ENCODE peak calls at places on chromosomes 1 and 21, in four cellular contexts. Y, S, C and Z are unnamed samples.

GRCh38 chr1:66176012-66176715 is 357.8 kb upstream of the SGIP1 start:
- DNase-seq in Y (peak; percentile 48), S (no peak), C (no peak), Z (no peak)

GRCh38 chr1:30012455-30013440 is 710.6 kb downstream of the MATN1 start:
- DNase-seq in C (no peak), Y (no peak), S (no peak), Z (no peak)

GRCh38 chr1:208183977-208184901 is 59.9 kb downstream of the PLXNA2 start:
- DNase-seq in Y (peak; percentile 86), C (no peak), S (peak; percentile 70), Z (peak; percentile 64)

GRCh38 chr1:156581661-156582387 is 2.3 kb downstream of the TTC24 start:
- DNase-seq in S (no peak), Y (no peak), C (no peak), Z (no peak)

GRCh38 chr1:113073457-113073950 is 506 bp downstream of the LRIG2 start:
- DNase-seq in Y (peak; percentile 67), S (peak; percentile 35), C (no peak), Z (no peak)

GRCh38 chr1:85623061-85623471 is 42.5 kb downstream of the CCN1 start:
- DNase-seq in C (no peak), S (no peak), Y (peak; percentile 98), Z (no peak)

GRCh38 chr1:65174585-65174984 is 26.6 kb downstream of the AK4 start:
- DNase-seq in Y (peak; percentile 98), C (no peak), S (peak; percentile 29), Z (peak; percentile 55)

GRCh38 chr1:169109561-169110134 is 3.2 kb downstream of the ATP1B1 start:
- DNase-seq in Y (peak; percentile 94), C (no peak), S (peak; percentile 79), Z (no peak)

GRCh38 chr1:172357753-172358152 is 62.7 kb upstream of the C1orf105 start:
- DNase-seq in Y (no peak), C (no peak), S (no peak), Z (no peak)

GRCh38 chr1:172363852-172364251 is 56.6 kb upstream of the C1orf105 start:
- DNase-seq in Y (no peak), C (no peak), S (no peak), Z (no peak)

GRCh38 chr1:172359531-172359991 is 60.9 kb upstream of the C1orf105 start:
- DNase-seq in S (no peak), C (no peak), Y (peak; percentile 94), Z (no peak)

GRCh38 chr1:172360960-172361359 is 59.5 kb upstream of the C1orf105 start:
- DNase-seq in Y (no peak), C (no peak), S (no peak), Z (no peak)

GRCh38 chr1:172360511-172360910 is 60.0 kb upstream of the C1orf105 start:
- DNase-seq in Y (peak; percentile 68), C (no peak), S (no peak), Z (no peak)
- H3K4me1 ChIP-seq in Y (peaks cover 18% of the 10 kb centered on the region), C (peaks cover 30% of the 10 kb centered on the region), S (peaks cover 8% of the 10 kb centered on the region), Z (peaks cover 15% of the 10 kb centered on the region)

DNA sequence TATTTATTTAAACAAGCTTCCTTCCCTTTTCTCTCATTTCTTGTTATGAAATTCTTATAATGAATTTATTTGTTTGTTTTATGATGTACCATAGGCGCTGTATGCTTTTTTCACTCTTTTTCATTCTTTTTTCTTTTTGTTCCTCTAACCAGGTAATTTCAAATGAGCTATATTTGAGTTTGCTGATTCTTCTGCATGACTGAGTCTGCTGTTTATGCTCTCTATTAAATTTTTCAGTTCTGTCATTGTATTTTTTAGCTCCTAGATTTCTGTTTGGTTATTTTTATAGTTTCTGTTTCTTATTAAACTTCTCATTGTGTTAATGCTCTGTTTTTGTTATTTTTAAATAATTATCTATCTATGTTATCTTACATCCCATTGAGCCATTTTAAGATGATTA is 232.4 kb downstream of the LHX8 start:
- DNase-seq in Y (no peak), C (no peak), S (no peak), Z (no peak)
- H3K9me3 ChIP-seq in Y (no peaks in the 10 kb centered on the region), C (peaks cover 4% of the 10 kb centered on the region), S (peaks cover 15% of the 10 kb centered on the region), Z (peaks cover 26% of the 10 kb centered on the region)

DNA sequence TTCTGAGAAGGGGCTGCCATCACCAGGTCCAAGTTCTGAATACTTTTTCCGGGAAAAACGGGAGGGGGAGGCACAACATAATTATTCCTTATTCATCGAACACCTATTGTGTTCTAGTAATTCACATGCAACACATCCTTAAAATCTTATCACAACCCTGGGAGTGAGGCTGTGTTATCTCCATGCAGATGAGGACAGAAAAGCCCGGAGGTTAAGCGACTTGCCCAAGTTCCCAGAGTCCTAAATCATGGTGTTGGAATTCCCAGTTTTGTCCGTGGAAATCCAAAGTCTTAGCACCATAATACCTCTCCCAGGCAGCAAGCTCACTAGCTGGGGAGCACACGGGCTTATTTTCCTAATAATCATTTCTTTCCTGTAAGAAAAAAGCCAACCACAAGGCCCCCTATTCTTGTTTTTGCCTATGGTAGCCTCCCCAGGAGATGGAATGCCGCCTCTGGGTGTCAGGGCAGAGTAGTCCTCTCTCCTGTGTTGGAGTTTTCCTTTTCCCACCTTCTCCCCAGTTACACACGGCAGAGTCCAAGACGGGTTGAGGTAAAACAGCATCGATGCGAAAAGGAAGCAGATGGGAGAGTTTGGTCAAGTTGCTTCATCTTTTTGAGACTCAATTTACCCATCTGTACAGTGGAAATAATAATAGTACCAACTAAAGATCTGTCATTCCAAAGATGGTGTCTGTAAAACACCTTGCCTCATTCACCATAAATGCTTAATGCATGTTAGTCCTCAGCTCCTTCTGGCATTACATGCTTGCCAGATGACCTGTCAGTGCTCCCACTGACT is 228.0 kb upstream of the TMEM51 start:
- DNase-seq in S (no peak), Y (no peak), C (no peak), Z (no peak)
- H3K4me1 ChIP-seq in S (peaks cover 17% of the 10 kb centered on the region), Y (peaks cover 30% of the 10 kb centered on the region), C (peaks cover 28% of the 10 kb centered on the region), Z (no peaks in the 10 kb centered on the region)

GRCh38 chr1:5880630-5881405 is 111.4 kb downstream of the NPHP4 start:
- DNase-seq in Y (no peak), C (no peak), S (no peak), Z (peak; percentile 46)
- H3K9me3 ChIP-seq in Y (no peaks in the 10 kb centered on the region), C (no peaks in the 10 kb centered on the region), S (no peaks in the 10 kb centered on the region), Z (no peaks in the 10 kb centered on the region)

GRCh38 chr1:86875722-86876121 is 38.2 kb downstream of the SELENOF start:
- DNase-seq in S (no peak), C (no peak), Y (no peak), Z (no peak)
- H3K4me1 ChIP-seq in S (no peaks in the 10 kb centered on the region), C (no peaks in the 10 kb centered on the region), Y (no peaks in the 10 kb centered on the region), Z (no peaks in the 10 kb centered on the region)

DNA sequence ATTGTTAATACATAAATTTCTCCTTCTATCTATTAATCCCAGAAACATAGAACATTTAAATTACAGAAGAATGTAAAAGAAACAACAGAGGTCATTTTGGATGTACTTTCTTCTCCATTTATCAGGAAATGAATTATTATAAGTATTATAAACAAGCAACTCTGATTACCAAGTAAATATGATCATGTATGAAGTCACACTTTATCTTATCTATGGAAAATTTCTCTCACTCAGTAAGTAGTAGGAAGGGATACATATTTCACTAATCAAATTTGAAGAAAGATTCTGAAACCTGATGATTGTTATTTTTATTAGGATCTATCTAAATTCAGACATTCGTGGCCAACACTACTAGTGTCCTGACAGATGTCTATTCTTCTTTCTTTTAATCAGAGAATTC is 770.7 kb downstream of the LTN1 start:
- DNase-seq in S (no peak), Y (no peak), C (no peak), Z (no peak)
- H3K9me3 ChIP-seq in S (no peaks in the 10 kb centered on the region), Y (no peaks in the 10 kb centered on the region), C (no peaks in the 10 kb centered on the region), Z (no peaks in the 10 kb centered on the region)

GRCh38 chr21:42656872-42657271 is 3.5 kb downstream of the PDE9A start:
- DNase-seq in Y (no peak), C (no peak), S (no peak), Z (no peak)

GRCh38 chr21:42655797-42656770 is 2.7 kb downstream of the PDE9A start:
- DNase-seq in C (no peak), Y (no peak), S (no peak), Z (no peak)

GRCh38 chr21:42654179-42654912 is 925 bp downstream of the PDE9A start:
- DNase-seq in S (no peak), Y (no peak), C (peak; percentile 63), Z (no peak)

GRCh38 chr21:42653492-42654061 is at the start of gene PDE9A:
- DNase-seq in Y (no peak), C (peak; percentile 70), S (peak; percentile 34), Z (peak; percentile 55)

DNA sequence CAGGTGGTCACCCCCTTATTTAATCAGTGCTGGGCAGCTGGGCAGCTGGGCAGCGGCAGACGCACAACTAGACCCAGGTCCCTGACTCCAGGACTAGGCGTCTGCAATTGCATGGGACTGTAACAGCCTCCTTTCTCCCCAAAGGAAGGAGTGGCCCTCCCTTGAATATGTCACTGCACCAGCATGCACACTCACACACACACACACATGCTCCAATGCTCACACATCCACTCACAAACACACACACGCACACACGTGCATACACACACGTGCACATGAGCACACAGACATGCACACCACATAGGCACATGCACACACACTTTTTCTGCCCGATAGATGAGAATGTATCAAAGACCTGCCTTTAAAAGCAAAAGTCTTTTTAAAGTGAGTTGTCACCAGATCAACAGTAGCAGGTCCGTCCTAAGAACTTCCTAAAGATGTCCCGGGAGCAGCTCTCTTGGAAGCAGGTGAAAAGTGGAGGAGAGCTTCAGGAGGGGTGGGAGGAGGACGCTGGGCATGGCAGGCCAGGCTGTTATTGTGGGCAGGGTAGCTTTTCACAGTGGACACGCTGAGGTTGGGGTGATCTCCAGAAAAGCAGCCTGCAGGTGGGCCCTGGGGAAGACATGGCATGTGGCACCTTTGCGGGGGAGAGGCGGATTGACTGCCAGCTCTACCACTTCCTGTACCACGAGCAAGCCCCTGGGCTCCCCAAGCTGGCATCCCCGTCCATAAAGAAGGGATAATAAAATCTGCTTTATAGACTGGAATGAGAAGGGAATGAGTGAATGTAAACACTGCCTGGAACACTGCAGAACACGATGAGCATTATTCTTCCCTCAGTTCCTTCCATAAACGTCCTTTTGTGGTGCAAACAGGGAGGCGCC is 1.7 kb downstream of the PDE9A start:
- DNase-seq in S (no peak), Y (no peak), C (no peak), Z (no peak)
- H3K4me1 ChIP-seq in S (no peaks in the 10 kb centered on the region), Y (no peaks in the 10 kb centered on the region), C (peaks cover 27% of the 10 kb centered on the region), Z (peaks cover 6% of the 10 kb centered on the region)

GRCh38 chr1:56107278-56107643 is 472.1 kb downstream of the PLPP3 start:
- DNase-seq in S (no peak), C (no peak), Y (no peak), Z (no peak)
- H3K9me3 ChIP-seq in S (peaks cover 9% of the 10 kb centered on the region), C (no peaks in the 10 kb centered on the region), Y (no peaks in the 10 kb centered on the region), Z (peaks cover 16% of the 10 kb centered on the region)

GRCh38 chr1:94227624-94228023 is 9.8 kb downstream of the ARHGAP29 start:
- DNase-seq in Y (no peak), S (no peak), C (no peak), Z (no peak)

GRCh38 chr1:94230920-94231319 is 6.5 kb downstream of the ARHGAP29 start:
- DNase-seq in S (no peak), Y (peak; percentile 66), C (no peak), Z (no peak)

GRCh38 chr1:94228640-94229375 is 8.6 kb downstream of the ARHGAP29 start:
- DNase-seq in C (no peak), S (no peak), Y (no peak), Z (no peak)

GRCh38 chr1:94225845-94226244 is 11.5 kb downstream of the ARHGAP29 start:
- DNase-seq in C (no peak), S (no peak), Y (no peak), Z (no peak)
- H3K4me1 ChIP-seq in C (peaks cover 8% of the 10 kb centered on the region), S (no peaks in the 10 kb centered on the region), Y (no peaks in the 10 kb centered on the region), Z (peaks cover 61% of the 10 kb centered on the region)

GRCh38 chr1:42504535-42505128 is 41.5 kb downstream of the CCDC30 start:
- DNase-seq in C (no peak), Y (no peak), S (no peak), Z (no peak)
- H3K9me3 ChIP-seq in C (peaks cover 22% of the 10 kb centered on the region), Y (no peaks in the 10 kb centered on the region), S (peaks cover 33% of the 10 kb centered on the region), Z (peaks cover 41% of the 10 kb centered on the region)